ENCODE peak calls at places on chromosomes 4 and X, in four cellular contexts. One of them, this sample, is unnamed. For H3K4me1, the result is how much of the 10 kb centered on the place peaks cover.

GRCh38 chr4:185305979-185306442 is 89.7 kb downstream of the LRP2BP start:
- DNase-seq in tibial nerve: no peak
- DNase-seq in A549: no peak
- DNase-seq in heart left ventricle: no peak
- DNase-seq in this sample: no peak

GRCh38 chr4:3215256-3215655 is 33.7 kb upstream of the MSANTD1 start:
- DNase-seq in tibial nerve: no peak
- DNase-seq in A549: no peak
- DNase-seq in heart left ventricle: no peak
- DNase-seq in this sample: no peak

GRCh38 chr4:1863297-1864033 is 7.5 kb upstream of the LETM1 start:
- DNase-seq in tibial nerve: no peak
- DNase-seq in A549: no peak
- DNase-seq in heart left ventricle: no peak
- DNase-seq in this sample: no peak

GRCh38 chr4:90852232-90852631 is 725.0 kb downstream of the CCSER1 start:
- DNase-seq in tibial nerve: no peak
- DNase-seq in A549: no peak
- DNase-seq in heart left ventricle: no peak
- DNase-seq in this sample: no peak

GRCh38 chrX:101415180-101416130 is 7.4 kb downstream of the HNRNPH2 start:
- DNase-seq in tibial nerve: peak
- DNase-seq in A549: peak
- DNase-seq in heart left ventricle: peak
- DNase-seq in this sample: no peak

GRCh38 chr4:4673070-4673469 is 131.2 kb upstream of the STX18 start:
- DNase-seq in tibial nerve: no peak
- DNase-seq in A549: peak
- DNase-seq in heart left ventricle: no peak
- DNase-seq in this sample: no peak

GRCh38 chrX:2610246-2611170 is 80.6 kb upstream of the CD99 start:
- DNase-seq in tibial nerve: no peak
- DNase-seq in A549: no peak
- DNase-seq in heart left ventricle: no peak
- DNase-seq in this sample: no peak

GRCh38 chr4:184811484-184812180 is 14.1 kb downstream of the ACSL1 start:
- DNase-seq in tibial nerve: no peak
- DNase-seq in A549: no peak
- DNase-seq in heart left ventricle: no peak
- DNase-seq in this sample: no peak

GRCh38 chr4:126004936-126005335 is 690.2 kb downstream of the FAT4 start:
- DNase-seq in tibial nerve: no peak
- DNase-seq in A549: no peak
- DNase-seq in heart left ventricle: no peak
- DNase-seq in this sample: no peak

GRCh38 chrX:45400380-45400779 is 199.7 kb upstream of the DIPK2B start:
- DNase-seq in tibial nerve: no peak
- DNase-seq in A549: no peak
- DNase-seq in heart left ventricle: no peak
- DNase-seq in this sample: no peak

GRCh38 chr4:144734522-144734921 is 88.6 kb downstream of the HHIP start:
- DNase-seq in tibial nerve: no peak
- DNase-seq in A549: no peak
- DNase-seq in heart left ventricle: no peak
- DNase-seq in this sample: no peak

GRCh38 chr4:13539047-13539720 is 5.1 kb downstream of the NKX3-2 start:
- DNase-seq in tibial nerve: no peak
- DNase-seq in A549: no peak
- DNase-seq in heart left ventricle: no peak
- DNase-seq in this sample: no peak

GRCh38 chr4:140469806-140470733 is 28.0 kb downstream of the MGAT4D start:
- DNase-seq in tibial nerve: no peak
- DNase-seq in A549: no peak
- DNase-seq in heart left ventricle: no peak
- DNase-seq in this sample: no peak

GRCh38 chrX:77143907-77144306 is 303.3 kb upstream of the FGF16 start:
- DNase-seq in tibial nerve: no peak
- DNase-seq in A549: no peak
- DNase-seq in heart left ventricle: no peak
- DNase-seq in this sample: no peak

GRCh38 chr4:167031534-167032156 is 202.6 kb downstream of the SPOCK3 start:
- DNase-seq in tibial nerve: no peak
- DNase-seq in A549: no peak
- DNase-seq in heart left ventricle: no peak
- DNase-seq in this sample: no peak

GRCh38 chr4:26762650-26763049 is 98.0 kb upstream of the STIM2 start:
- DNase-seq in tibial nerve: no peak
- DNase-seq in A549: no peak
- DNase-seq in heart left ventricle: no peak
- DNase-seq in this sample: no peak

GRCh38 chr4:69714086-69714485 is 46.3 kb downstream of the SULT1B1 start:
- DNase-seq in tibial nerve: no peak
- DNase-seq in A549: no peak
- DNase-seq in heart left ventricle: no peak
- DNase-seq in this sample: no peak

GRCh38 chrX:42119076-42119475 is 195.7 kb upstream of the CASK start:
- DNase-seq in tibial nerve: no peak
- DNase-seq in A549: peak
- DNase-seq in heart left ventricle: no peak
- DNase-seq in this sample: no peak

GRCh38 chr4:151730003-151730559 is 30.7 kb downstream of the GATB start:
- DNase-seq in tibial nerve: no peak
- DNase-seq in A549: no peak
- DNase-seq in heart left ventricle: no peak
- DNase-seq in this sample: no peak

GRCh38 chrX:40096395-40097091 is 1.2 kb downstream of the BCOR start:
- DNase-seq in tibial nerve: no peak
- DNase-seq in A549: peak
- DNase-seq in heart left ventricle: peak
- DNase-seq in this sample: no peak

GRCh38 chr4:129095811-129096454 is at the start of gene C4orf33:
- DNase-seq in tibial nerve: peak
- DNase-seq in A549: peak
- DNase-seq in heart left ventricle: peak
- DNase-seq in this sample: peak

GRCh38 chr4:13240066-13240465 is 244.1 kb downstream of the RAB28 start:
- DNase-seq in tibial nerve: no peak
- DNase-seq in A549: no peak
- DNase-seq in heart left ventricle: no peak
- DNase-seq in this sample: no peak

GRCh38 chr4:95290702-95291101 is 258.1 kb downstream of the UNC5C start:
- DNase-seq in tibial nerve: no peak
- DNase-seq in A549: no peak
- DNase-seq in heart left ventricle: no peak
- DNase-seq in this sample: no peak

GRCh38 chrX:38249965-38250364 is 29.3 kb upstream of the SRPX start:
- DNase-seq in tibial nerve: no peak
- DNase-seq in A549: no peak
- DNase-seq in heart left ventricle: no peak
- DNase-seq in this sample: no peak

GRCh38 chr4:2079926-2080325 is 20.8 kb downstream of the NAT8L start:
- DNase-seq in tibial nerve: no peak
- DNase-seq in A549: no peak
- DNase-seq in heart left ventricle: no peak
- DNase-seq in this sample: no peak

GRCh38 chr4:26136615-26137014 is 184.2 kb upstream of the RBPJ start:
- DNase-seq in tibial nerve: no peak
- DNase-seq in A549: no peak
- DNase-seq in heart left ventricle: no peak
- DNase-seq in this sample: no peak

GRCh38 chr4:174244441-174244840 is 39.0 kb downstream of the FBXO8 start:
- DNase-seq in tibial nerve: no peak
- DNase-seq in A549: no peak
- DNase-seq in heart left ventricle: no peak
- DNase-seq in this sample: no peak

GRCh38 chr4:153257151-153257620 is 52.9 kb downstream of the TRIM2 start:
- DNase-seq in tibial nerve: no peak
- DNase-seq in A549: no peak
- DNase-seq in heart left ventricle: peak
- DNase-seq in this sample: no peak

GRCh38 chrX:140180585-140180984 is 215.3 kb upstream of the CXorf66 start:
- DNase-seq in tibial nerve: no peak
- DNase-seq in A549: no peak
- DNase-seq in heart left ventricle: no peak
- DNase-seq in this sample: no peak

GRCh38 chrX:110412971-110413726 is 54.5 kb downstream of the RTL9 start:
- DNase-seq in tibial nerve: peak
- DNase-seq in A549: peak
- DNase-seq in heart left ventricle: peak
- DNase-seq in this sample: peak

GRCh38 chrX:94662665-94663064 is 988.7 kb downstream of the FAM133A start:
- DNase-seq in tibial nerve: no peak
- DNase-seq in A549: no peak
- DNase-seq in heart left ventricle: no peak
- DNase-seq in this sample: no peak

GRCh38 chr4:176451441-176451840 is 131.7 kb downstream of the SPCS3 start:
- DNase-seq in tibial nerve: no peak
- DNase-seq in A549: no peak
- DNase-seq in heart left ventricle: no peak
- DNase-seq in this sample: no peak

GRCh38 chr4:145808848-145809512 is 129.0 kb downstream of the C4orf51 start:
- DNase-seq in tibial nerve: no peak
- DNase-seq in A549: no peak
- DNase-seq in heart left ventricle: no peak
- DNase-seq in this sample: no peak

GRCh38 chr4:144989306-144989705 is 108.7 kb downstream of the ANAPC10 start:
- DNase-seq in tibial nerve: no peak
- DNase-seq in A549: no peak
- DNase-seq in heart left ventricle: no peak
- DNase-seq in this sample: no peak

GRCh38 chr4:158859661-158860060 is 90.8 kb downstream of the FNIP2 start:
- DNase-seq in tibial nerve: no peak
- DNase-seq in A549: no peak
- DNase-seq in heart left ventricle: no peak
- DNase-seq in this sample: no peak

GRCh38 chrX:41087219-41087618 is 2.0 kb downstream of the USP9X start:
- DNase-seq in tibial nerve: no peak
- DNase-seq in A549: no peak
- DNase-seq in heart left ventricle: no peak
- DNase-seq in this sample: no peak

GRCh38 chr4:123977623-123978022 is 581.0 kb downstream of the SPRY1 start:
- DNase-seq in tibial nerve: no peak
- DNase-seq in A549: no peak
- DNase-seq in heart left ventricle: no peak
- DNase-seq in this sample: no peak

GRCh38 chr4:76589402-76589801 is 154.4 kb downstream of the SHROOM3 start:
- DNase-seq in tibial nerve: no peak
- DNase-seq in A549: no peak
- DNase-seq in heart left ventricle: no peak
- DNase-seq in this sample: no peak
- H3K4me1 ChIP-seq in tibial nerve: under half
- H3K4me1 ChIP-seq in A549: under half
- H3K4me1 ChIP-seq in heart left ventricle: under half
- H3K4me1 ChIP-seq in this sample: under half

DNA sequence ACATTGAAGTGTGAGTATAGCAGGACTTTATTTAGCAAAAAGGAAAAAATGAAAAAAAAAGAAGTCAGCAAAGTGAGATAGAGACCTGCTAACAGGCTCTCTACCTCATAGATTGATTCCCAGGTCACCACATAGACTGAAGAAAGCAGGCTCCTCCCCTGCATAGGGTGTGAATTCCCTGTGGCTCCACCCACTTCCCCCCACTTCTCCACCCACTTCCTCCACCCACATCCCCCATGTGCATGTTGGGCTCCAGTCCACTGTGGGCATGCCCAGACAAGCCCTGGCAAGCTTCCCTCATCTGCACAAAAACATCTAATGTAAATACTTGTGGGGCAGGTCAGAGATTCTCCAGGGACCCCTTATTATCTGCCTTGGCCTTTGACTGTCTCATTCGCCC is 97.8 kb downstream of the TMEM47 start:
- DNase-seq in tibial nerve: no peak
- DNase-seq in A549: no peak
- DNase-seq in heart left ventricle: no peak
- DNase-seq in this sample: no peak
- H3K4me1 ChIP-seq in tibial nerve: under half
- H3K4me1 ChIP-seq in A549: under half
- H3K4me1 ChIP-seq in heart left ventricle: under half
- H3K4me1 ChIP-seq in this sample: under half

GRCh38 chr4:68342139-68342538 is 7.8 kb downstream of the YTHDC1 start:
- DNase-seq in tibial nerve: no peak
- DNase-seq in A549: peak
- DNase-seq in heart left ventricle: no peak
- DNase-seq in this sample: no peak

GRCh38 chr4:68347845-68348244 is 2.0 kb downstream of the YTHDC1 start:
- DNase-seq in tibial nerve: no peak
- DNase-seq in A549: no peak
- DNase-seq in heart left ventricle: no peak
- DNase-seq in this sample: no peak

GRCh38 chr4:68346461-68346860 is 3.4 kb downstream of the YTHDC1 start:
- DNase-seq in tibial nerve: no peak
- DNase-seq in A549: peak
- DNase-seq in heart left ventricle: no peak
- DNase-seq in this sample: no peak

GRCh38 chr4:68344049-68344448 is 5.8 kb downstream of the YTHDC1 start:
- DNase-seq in tibial nerve: no peak
- DNase-seq in A549: no peak
- DNase-seq in heart left ventricle: no peak
- DNase-seq in this sample: no peak

GRCh38 chr4:68344785-68345184 is 5.1 kb downstream of the YTHDC1 start:
- DNase-seq in tibial nerve: no peak
- DNase-seq in A549: no peak
- DNase-seq in heart left ventricle: no peak
- DNase-seq in this sample: no peak
- H3K4me1 ChIP-seq in tibial nerve: under half
- H3K4me1 ChIP-seq in A549: half or more
- H3K4me1 ChIP-seq in heart left ventricle: half or more
- H3K4me1 ChIP-seq in this sample: under half

GRCh38 chrX:129760981-129761380 is 18.8 kb upstream of the SASH3 start:
- DNase-seq in tibial nerve: no peak
- DNase-seq in A549: no peak
- DNase-seq in heart left ventricle: no peak
- DNase-seq in this sample: no peak

GRCh38 chrX:129761596-129761995 is 18.2 kb upstream of the SASH3 start:
- DNase-seq in tibial nerve: no peak
- DNase-seq in A549: no peak
- DNase-seq in heart left ventricle: no peak
- DNase-seq in this sample: no peak

GRCh38 chrX:129762448-129762847 is 17.3 kb upstream of the SASH3 start:
- DNase-seq in tibial nerve: no peak
- DNase-seq in A549: no peak
- DNase-seq in heart left ventricle: no peak
- DNase-seq in this sample: no peak

GRCh38 chrX:129759576-129760061 is 20.1 kb upstream of the SASH3 start:
- DNase-seq in tibial nerve: peak
- DNase-seq in A549: no peak
- DNase-seq in heart left ventricle: peak
- DNase-seq in this sample: no peak

DNA sequence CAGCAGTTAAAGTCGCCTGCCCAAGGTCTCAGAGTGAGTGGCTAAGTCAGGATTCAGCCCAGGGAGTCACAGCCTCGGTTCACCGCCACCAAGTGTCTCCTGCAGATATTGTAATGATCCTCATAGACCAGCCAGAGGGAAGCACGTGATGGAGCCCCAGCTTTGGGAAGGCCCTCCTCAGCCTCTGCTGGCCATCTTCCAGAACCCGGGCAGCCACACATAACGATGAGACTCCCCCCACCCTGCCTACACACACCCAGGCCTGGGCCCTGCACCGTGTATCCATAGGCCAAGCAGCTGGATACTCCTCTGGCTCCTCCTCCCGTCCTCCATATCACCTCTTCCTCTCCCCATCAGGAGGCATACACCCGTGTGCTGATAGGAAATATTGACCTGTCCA is 19.6 kb upstream of the SASH3 start:
- DNase-seq in tibial nerve: no peak
- DNase-seq in A549: no peak
- DNase-seq in heart left ventricle: no peak
- DNase-seq in this sample: no peak
- H3K4me1 ChIP-seq in tibial nerve: under half
- H3K4me1 ChIP-seq in A549: under half
- H3K4me1 ChIP-seq in heart left ventricle: under half
- H3K4me1 ChIP-seq in this sample: under half